ENCODE peak calls at places on chromosome 1, in four cellular contexts. W is GM12878, I is H1, D is K562. P is an unnamed sample.

GRCh38 chr1:112704511-112704907 is 2.4 kb downstream of the RHOC start:
- DNase-seq in W (no peak), I (no peak), D (no peak), P (no peak)

GRCh38 chr1:55519937-55520683 is 304.9 kb upstream of the USP24 start:
- DNase-seq in W (no peak), I (no peak), D (no peak), P (no peak)

GRCh38 chr1:97947751-97948150 is 26.9 kb upstream of the DPYD start:
- DNase-seq in W (no peak), I (no peak), D (no peak), P (no peak)

GRCh38 chr1:80994934-80995333 is 805.8 kb upstream of the ADGRL2 start:
- DNase-seq in W (no peak), I (no peak), D (no peak), P (no peak)

GRCh38 chr1:15919316-15919715 is 56.6 kb downstream of the ZBTB17 start:
- DNase-seq in W (peak), I (no peak), D (no peak), P (no peak)

GRCh38 chr1:168688679-168689657 is 40.0 kb downstream of the DPT start:
- DNase-seq in W (no peak), I (no peak), D (no peak), P (no peak)

GRCh38 chr1:53629101-53629691 is 109.8 kb downstream of the GLIS1 start:
- DNase-seq in W (no peak), I (peak), D (no peak), P (peak)

GRCh38 chr1:43525995-43526394 is 4.7 kb upstream of the PTPRF start:
- DNase-seq in W (no peak), I (no peak), D (no peak), P (no peak)

GRCh38 chr1:151720974-151721787 is at the start of gene RIIAD1:
- DNase-seq in W (no peak), I (no peak), D (peak), P (peak)

GRCh38 chr1:14435368-14436023 is 163.0 kb upstream of the KAZN start:
- DNase-seq in W (no peak), I (peak), D (peak), P (peak)

GRCh38 chr1:26913754-26914619 is at the start of gene NR0B2:
- DNase-seq in W (no peak), I (no peak), D (peak), P (no peak)

GRCh38 chr1:33060579-33061083 is 20.3 kb upstream of the AZIN2 start:
- DNase-seq in W (no peak), I (no peak), D (peak), P (no peak)

GRCh38 chr1:186272486-186272885 is 102.6 kb downstream of the TPR start:
- DNase-seq in W (no peak), I (no peak), D (no peak), P (no peak)

GRCh38 chr1:27601321-27601770 is 2.6 kb downstream of the AHDC1 start:
- DNase-seq in W (no peak), I (no peak), D (no peak), P (no peak)

GRCh38 chr1:230210326-230210978 is 143.4 kb downstream of the GALNT2 start:
- DNase-seq in W (no peak), I (peak), D (no peak), P (no peak)

GRCh38 chr1:175784826-175785225 is 41.4 kb upstream of the TNR start:
- DNase-seq in W (no peak), I (peak), D (no peak), P (no peak)

GRCh38 chr1:225746361-225747179 is 31.1 kb upstream of the SRP9 start:
- DNase-seq in W (no peak), I (peak), D (no peak), P (no peak)

GRCh38 chr1:110200666-110201065 is 9.4 kb upstream of the KCNC4 start:
- DNase-seq in W (no peak), I (no peak), D (no peak), P (no peak)

GRCh38 chr1:156865865-156866678 is 5.4 kb downstream of the NTRK1 start:
- DNase-seq in W (no peak), I (no peak), D (peak), P (no peak)
- TF ChIP-seq NRF1 in W (no peak), I (no peak), D (no peak), P (no peak)

GRCh38 chr1:6512908-6513280 is 21.4 kb upstream of the PLEKHG5 start:
- DNase-seq in W (no peak), I (no peak), D (no peak), P (no peak)

GRCh38 chr1:6512245-6512907 is 20.9 kb upstream of the PLEKHG5 start:
- DNase-seq in W (no peak), I (no peak), D (no peak), P (no peak)

GRCh38 chr1:6511056-6511455 is 19.6 kb upstream of the PLEKHG5 start:
- DNase-seq in W (no peak), I (no peak), D (no peak), P (peak)

GRCh38 chr1:6511461-6512244 is 20.2 kb upstream of the PLEKHG5 start:
- DNase-seq in W (no peak), I (no peak), D (no peak), P (peak)

DNA sequence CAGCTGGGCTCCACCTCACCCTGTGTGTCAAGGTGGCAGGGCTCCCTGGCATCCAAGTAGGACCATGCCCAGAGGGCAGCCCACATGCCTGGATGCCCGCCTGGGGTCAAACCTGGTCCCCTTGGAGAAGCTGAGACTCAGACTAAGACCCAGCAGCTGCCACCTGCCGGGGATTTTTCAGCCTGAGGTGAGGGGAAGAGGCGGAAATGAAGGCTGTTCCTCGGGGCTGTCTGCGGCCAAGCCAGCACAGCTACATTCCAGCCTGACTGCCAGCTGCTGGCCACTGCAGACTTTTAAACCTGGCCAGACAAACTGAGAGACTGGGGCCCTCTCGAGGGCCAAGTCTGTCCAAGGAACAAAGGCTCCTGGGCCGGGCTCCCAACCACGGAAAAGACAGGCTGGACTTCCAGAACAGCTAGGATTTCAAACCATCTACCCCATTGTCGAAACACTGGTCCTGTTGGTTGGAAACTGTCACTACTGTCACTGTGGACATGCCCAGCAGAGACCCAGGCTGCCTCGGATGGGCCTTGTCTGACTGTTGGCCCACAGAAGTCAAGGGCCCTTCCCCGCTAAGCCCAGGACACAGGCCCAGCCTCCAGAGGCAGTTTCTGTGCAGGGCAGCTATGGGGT is 21.9 kb upstream of the PLEKHG5 start:
- DNase-seq in W (no peak), I (no peak), D (no peak), P (no peak)
- TF ChIP-seq NRF1 in W (no peak), I (no peak), D (no peak), P (no peak)

GRCh38 chr1:162204129-162204882 is 134.8 kb downstream of the NOS1AP start:
- DNase-seq in W (no peak), I (no peak), D (no peak), P (no peak)

GRCh38 chr1:162197041-162197511 is 127.6 kb downstream of the NOS1AP start:
- DNase-seq in W (no peak), I (no peak), D (no peak), P (no peak)

GRCh38 chr1:162197615-162198497 is 128.4 kb downstream of the NOS1AP start:
- DNase-seq in W (no peak), I (no peak), D (no peak), P (no peak)

GRCh38 chr1:162196387-162196786 is 126.9 kb downstream of the NOS1AP start:
- DNase-seq in W (no peak), I (no peak), D (no peak), P (no peak)

GRCh38 chr1:162200096-162200847 is 130.8 kb downstream of the NOS1AP start:
- DNase-seq in W (no peak), I (no peak), D (no peak), P (no peak)
- TF ChIP-seq NRF1 in W (no peak), I (no peak), D (no peak), P (no peak)

GRCh38 chr1:36133484-36133883 is 8.5 kb upstream of the COL8A2 start:
- DNase-seq in W (no peak), I (no peak), D (no peak), P (peak)
- TF ChIP-seq NRF1 in W (no peak), I (no peak), D (peak), P (peak)

GRCh38 chr1:59994302-59995198 is 68.0 kb upstream of the CYP2J2 start:
- DNase-seq in W (no peak), I (no peak), D (no peak), P (no peak)
- TF ChIP-seq NRF1 in W (no peak), I (no peak), D (no peak), P (no peak)

DNA sequence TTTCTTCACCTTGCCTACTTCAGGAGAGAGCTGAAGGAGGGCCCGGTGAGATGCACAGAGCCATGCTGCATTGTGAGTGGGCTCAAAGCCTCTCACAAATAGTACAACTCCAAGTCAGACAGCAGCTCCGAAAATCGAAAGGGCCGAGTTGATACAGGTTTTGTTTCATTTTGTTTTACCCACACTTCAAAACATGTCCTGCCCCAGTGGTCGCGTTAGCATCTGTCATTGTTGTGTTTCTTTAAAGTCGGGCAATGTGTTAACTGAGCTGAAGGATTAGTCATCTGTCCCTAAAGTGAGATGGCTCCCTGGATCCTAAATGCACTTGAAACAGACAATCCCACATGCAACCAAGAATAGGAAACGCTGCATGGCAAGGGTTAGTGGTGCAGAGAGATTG is 131.6 kb upstream of the RAB4A start:
- DNase-seq in W (no peak), I (no peak), D (no peak), P (no peak)
- TF ChIP-seq NRF1 in W (no peak), I (no peak), D (no peak), P (no peak)

GRCh38 chr1:117673405-117673804 is 67.6 kb downstream of the TENT5C start:
- DNase-seq in W (no peak), I (no peak), D (no peak), P (no peak)

GRCh38 chr1:117672756-117673155 is 66.9 kb downstream of the TENT5C start:
- DNase-seq in W (no peak), I (no peak), D (no peak), P (no peak)

GRCh38 chr1:117669572-117669971 is 63.7 kb downstream of the TENT5C start:
- DNase-seq in W (no peak), I (no peak), D (no peak), P (no peak)

GRCh38 chr1:117670996-117671780 is 65.3 kb downstream of the TENT5C start:
- DNase-seq in W (no peak), I (no peak), D (no peak), P (no peak)

GRCh38 chr1:117671781-117672501 is 66.1 kb downstream of the TENT5C start:
- DNase-seq in W (no peak), I (no peak), D (peak), P (no peak)
- TF ChIP-seq NRF1 in W (no peak), I (no peak), D (no peak), P (no peak)

P was measured in SK-N-SH.